ENCODE peak calls at places on chromosomes 5 and 9, in eight cellular contexts. N, P, W, S, Q, B, L and M are unnamed samples. For H3K27me3, the result is how much of the 10 kb centered on the place peaks cover.

GRCh38 chr9:134592018-134592818 is 49.4 kb upstream of the COL5A1 start:
- DNase-seq in N (peak), P (no peak), W (peak), S (no peak), Q (no peak), B (no peak), L (no peak), M (no peak)

GRCh38 chr9:96758845-96759673 is 18.8 kb downstream of the ZNF510 start:
- DNase-seq in N (no peak), P (no peak), W (no peak), S (no peak), Q (no peak), B (peak), L (no peak), M (no peak)

GRCh38 chr9:137168575-137168906 is 1.3 kb downstream of the LRRC26 start:
- DNase-seq in N (no peak), P (no peak), W (peak), S (no peak), Q (no peak), B (no peak), L (no peak), M (no peak)

GRCh38 chr9:134338394-134339182 is 12.3 kb downstream of the RXRA start:
- DNase-seq in N (no peak), P (no peak), W (peak), S (peak), Q (no peak), B (no peak), L (no peak), M (peak)

GRCh38 chr9:36903541-36904435 is 130.3 kb downstream of the PAX5 start:
- DNase-seq in N (no peak), P (no peak), W (peak), S (peak), Q (no peak), B (peak), L (peak), M (no peak)

GRCh38 chr9:121498150-121498486 is 1.5 kb downstream of the GGTA1 start:
- DNase-seq in N (peak), P (peak), W (peak), S (peak), Q (peak), B (peak), L (peak), M (peak)

GRCh38 chr9:35820076-35820475 is 5.2 kb upstream of the HINT2 start:
- DNase-seq in N (no peak), P (no peak), W (no peak), S (no peak), Q (no peak), B (peak), L (no peak), M (no peak)

GRCh38 chr5:14807471-14807870 is 64.1 kb downstream of the ANKH start:
- DNase-seq in N (no peak), P (no peak), W (no peak), S (no peak), Q (no peak), B (no peak), L (no peak), M (no peak)

GRCh38 chr9:108056083-108056804 is 566.7 kb upstream of the KLF4 start:
- DNase-seq in N (no peak), P (no peak), W (no peak), S (no peak), Q (no peak), B (peak), L (no peak), M (no peak)

GRCh38 chr9:76136986-76137385 is 246.5 kb downstream of the PCSK5 start:
- DNase-seq in N (peak), P (no peak), W (no peak), S (no peak), Q (no peak), B (peak), L (no peak), M (no peak)

GRCh38 chr9:125428515-125429467 is 167.2 kb downstream of the GAPVD1 start:
- DNase-seq in N (no peak), P (no peak), W (peak), S (no peak), Q (no peak), B (no peak), L (peak), M (no peak)

GRCh38 chr5:170522211-170523128 is 18.6 kb downstream of the KCNIP1 start:
- DNase-seq in N (no peak), P (no peak), W (no peak), S (peak), Q (no peak), B (peak), L (no peak), M (no peak)

GRCh38 chr5:32791536-32792240 is 80.6 kb downstream of the NPR3 start:
- DNase-seq in N (no peak), P (no peak), W (no peak), S (no peak), Q (no peak), B (no peak), L (no peak), M (no peak)

GRCh38 chr5:137619191-137619870 is 116.6 kb downstream of the KLHL3 start:
- DNase-seq in N (peak), P (no peak), W (no peak), S (peak), Q (peak), B (peak), L (peak), M (peak)

GRCh38 chr5:149747833-149748366 is 17.8 kb downstream of the PPARGC1B start:
- DNase-seq in N (no peak), P (no peak), W (no peak), S (no peak), Q (no peak), B (no peak), L (no peak), M (no peak)

GRCh38 chr9:4934976-4935672 is 49.9 kb upstream of the JAK2 start:
- DNase-seq in N (no peak), P (no peak), W (no peak), S (no peak), Q (no peak), B (no peak), L (no peak), M (no peak)

GRCh38 chr5:2391566-2391965 is 359.9 kb downstream of the IRX2 start:
- DNase-seq in N (no peak), P (no peak), W (no peak), S (no peak), Q (no peak), B (no peak), L (no peak), M (no peak)

GRCh38 chr5:61327761-61328753 is 4.0 kb upstream of the ZSWIM6 start:
- DNase-seq in N (peak), P (no peak), W (no peak), S (no peak), Q (no peak), B (peak), L (no peak), M (no peak)

GRCh38 chr9:68500457-68501158 is 40.1 kb downstream of the TMEM252 start:
- DNase-seq in N (no peak), P (peak), W (no peak), S (no peak), Q (peak), B (no peak), L (no peak), M (no peak)

GRCh38 chr9:131310833-131311554 is 21.5 kb downstream of the PLPP7 start:
- DNase-seq in N (no peak), P (no peak), W (no peak), S (no peak), Q (no peak), B (no peak), L (no peak), M (no peak)

GRCh38 chr9:110575169-110575568 is 4.4 kb downstream of the SVEP1 start:
- DNase-seq in N (no peak), P (no peak), W (no peak), S (no peak), Q (no peak), B (peak), L (no peak), M (no peak)

GRCh38 chr9:136118367-136119258 is at the start of gene TMEM250:
- DNase-seq in N (peak), P (peak), W (peak), S (peak), Q (peak), B (peak), L (peak), M (peak)
- TF ChIP-seq CTCF in N (no peak), P (no peak), W (peak), S (no peak), Q (peak), B (peak), L (no peak), M (no peak)

DNA sequence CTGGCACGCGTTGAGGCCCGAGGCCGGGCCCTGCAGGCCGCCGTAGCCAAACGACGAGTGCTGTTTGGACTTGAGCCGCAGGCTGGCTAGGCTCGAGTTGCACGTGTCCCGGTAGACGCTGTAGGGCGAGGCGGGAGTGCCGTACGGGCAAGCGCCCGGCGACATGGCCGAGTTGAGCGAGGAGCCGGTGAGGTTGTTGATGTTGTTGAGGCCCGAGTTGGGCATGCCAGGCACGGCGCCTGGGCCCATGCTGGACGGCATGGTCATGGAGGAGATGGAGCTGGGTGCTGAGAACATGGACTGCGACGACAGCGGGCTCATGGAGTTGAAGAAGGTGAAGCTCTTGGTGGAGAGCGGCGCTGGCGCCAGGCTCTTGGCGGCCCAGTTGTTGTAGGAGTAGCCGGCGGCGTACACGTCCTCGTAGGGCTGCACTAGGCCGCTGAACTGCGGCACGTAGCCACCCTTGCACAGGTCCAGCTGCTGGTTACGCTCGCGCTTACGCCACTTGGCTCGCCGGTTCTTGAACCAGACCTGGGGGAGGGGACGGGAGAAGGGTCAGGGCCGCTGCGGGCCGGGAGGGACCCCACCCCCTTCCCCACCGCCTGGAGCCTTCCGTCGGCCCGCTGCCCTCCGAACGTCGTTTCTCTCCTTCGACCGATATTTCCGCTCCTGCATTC is 5.1 kb downstream of the PITX1 start:
- DNase-seq in N (no peak), P (no peak), W (no peak), S (no peak), Q (no peak), B (peak), L (no peak), M (no peak)
- H3K27me3 ChIP-seq in N (under half), P (under half), W (under half), S (half or more), Q (half or more), B (half or more), L (half or more), M (under half)

GRCh38 chr5:67824852-67825251 is 390.7 kb upstream of the PIK3R1 start:
- DNase-seq in N (no peak), P (no peak), W (no peak), S (no peak), Q (no peak), B (no peak), L (no peak), M (no peak)
- TF ChIP-seq CTCF in N (no peak), P (no peak), W (no peak), S (no peak), Q (no peak), B (no peak), L (no peak), M (no peak)

GRCh38 chr5:107469064-107469463 is 201.7 kb downstream of the EFNA5 start:
- DNase-seq in N (no peak), P (no peak), W (no peak), S (no peak), Q (no peak), B (no peak), L (no peak), M (no peak)
- H3K27me3 ChIP-seq in N (under half), P (under half), W (under half), S (under half), Q (under half), B (under half), L (under half), M (under half)

DNA sequence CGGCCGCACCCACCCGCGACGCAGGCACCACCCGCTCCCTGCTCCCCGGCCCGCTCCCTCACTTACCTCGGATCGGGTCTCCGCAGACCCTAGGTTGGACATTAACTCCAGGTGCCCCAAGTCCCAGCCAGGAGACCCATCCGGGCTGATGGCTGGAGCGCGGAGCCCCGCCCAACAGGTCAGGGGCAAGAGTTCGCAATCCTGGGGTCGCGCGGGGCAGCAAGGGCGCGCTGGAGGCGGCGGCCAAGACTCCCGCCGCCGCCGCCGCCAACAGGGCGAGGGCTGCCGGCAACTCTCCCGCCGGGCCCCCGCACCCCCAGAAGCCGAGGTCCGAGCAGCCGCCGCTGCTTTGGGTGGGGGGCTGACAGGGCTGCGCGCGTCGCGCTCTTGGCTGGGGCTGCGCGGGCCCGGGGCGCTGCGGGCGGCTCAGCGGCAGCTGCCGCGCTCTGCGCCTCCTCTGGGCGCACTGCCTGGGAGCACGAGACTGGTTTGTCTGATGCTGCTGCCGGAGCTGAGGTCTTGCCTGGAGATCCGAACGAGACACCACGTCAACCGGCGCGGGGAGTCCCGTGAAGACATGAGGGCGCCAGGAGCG is 303 bp downstream of the GDNF start:
- DNase-seq in N (no peak), P (no peak), W (no peak), S (no peak), Q (peak), B (peak), L (peak), M (peak)
- TF ChIP-seq CTCF in N (no peak), P (no peak), W (no peak), S (no peak), Q (no peak), B (peak), L (no peak), M (no peak)

GRCh38 chr9:6645153-6646027 is at the start of gene GLDC:
- DNase-seq in N (no peak), P (peak), W (no peak), S (peak), Q (peak), B (no peak), L (peak), M (peak)
- H3K27me3 ChIP-seq in N (under half), P (under half), W (under half), S (under half), Q (half or more), B (half or more), L (half or more), M (under half)

DNA sequence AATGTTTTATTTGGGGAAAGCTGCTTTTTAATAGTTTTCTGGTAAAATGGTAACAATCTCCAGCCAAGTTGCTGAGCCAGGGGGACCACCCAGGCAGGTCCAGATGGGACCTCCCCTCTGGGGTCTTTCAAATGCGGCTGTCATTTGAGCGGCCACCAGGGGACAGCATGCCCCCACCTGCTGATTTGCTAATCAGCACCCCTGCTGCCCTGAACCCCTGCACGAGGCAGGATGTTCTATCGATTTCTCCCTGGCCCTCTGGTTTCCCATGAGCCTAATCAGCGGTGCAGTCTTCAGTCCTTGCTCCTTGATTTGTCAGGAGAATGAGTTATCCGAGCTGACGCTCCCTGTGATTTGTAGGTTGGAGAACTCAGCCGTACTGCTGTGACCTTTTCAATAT is 247.0 kb downstream of the FSTL4 start:
- DNase-seq in N (no peak), P (no peak), W (peak), S (no peak), Q (no peak), B (no peak), L (peak), M (no peak)
- TF ChIP-seq CTCF in N (no peak), P (peak), W (peak), S (no peak), Q (peak), B (peak), L (peak), M (peak)

GRCh38 chr5:27462936-27463335 is 424.6 kb upstream of the CDH9 start:
- DNase-seq in N (no peak), P (no peak), W (no peak), S (no peak), Q (no peak), B (no peak), L (no peak), M (peak)

GRCh38 chr5:27465140-27465539 is 426.8 kb upstream of the CDH9 start:
- DNase-seq in N (no peak), P (no peak), W (no peak), S (no peak), Q (no peak), B (no peak), L (no peak), M (no peak)

GRCh38 chr5:27472000-27472763 is 433.8 kb upstream of the CDH9 start:
- DNase-seq in N (no peak), P (no peak), W (peak), S (peak), Q (no peak), B (no peak), L (peak), M (peak)

GRCh38 chr5:27463446-27464149 is 425.2 kb upstream of the CDH9 start:
- DNase-seq in N (no peak), P (no peak), W (no peak), S (no peak), Q (no peak), B (no peak), L (no peak), M (no peak)

DNA sequence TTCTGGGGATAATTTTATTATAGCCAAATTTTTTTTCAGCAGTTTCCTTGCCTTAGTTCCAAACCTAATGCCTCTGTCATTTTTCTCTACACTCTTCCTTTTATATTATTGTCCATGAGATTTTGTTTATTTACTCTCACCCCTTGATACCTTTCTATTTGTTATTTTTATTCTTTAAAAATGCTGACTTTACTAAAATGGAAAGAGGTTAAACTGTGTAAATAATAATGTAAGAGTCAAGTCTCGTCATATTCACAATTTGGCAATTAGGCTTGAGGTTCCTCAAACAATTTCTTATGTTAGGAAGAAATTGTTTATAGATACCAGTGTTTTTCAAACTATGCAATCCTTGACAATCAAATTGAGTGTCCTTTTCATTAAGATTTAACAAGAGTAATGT is 428.6 kb upstream of the CDH9 start:
- DNase-seq in N (no peak), P (no peak), W (no peak), S (no peak), Q (no peak), B (no peak), L (no peak), M (no peak)
- H3K27me3 ChIP-seq in N (under half), P (under half), W (under half), S (under half), Q (under half), B (under half), L (under half), M (under half)